ENCODE peak calls at places on chromosomes 16 and 17, in six cellular contexts. I, F, K, P, W and O are unnamed samples.
A peak's percentile ranks its signal among the peaks of the same experiment; 100 is the strongest.

GRCh38 chr17:51045616-51046526 is 74.8 kb downstream of the SPAG9 start:
- DNase-seq in W (no peak), I (no peak), K (no peak), P (no peak), F (no peak), O (no peak)

GRCh38 chr17:44992242-44992939 is 24.3 kb upstream of the C1QL1 start:
- DNase-seq in F (no peak), W (no peak), I (no peak), P (no peak), K (no peak), O (no peak)

GRCh38 chr16:64784635-64785034 is 337.2 kb downstream of the CDH11 start:
- DNase-seq in W (no peak), I (no peak), P (no peak), K (no peak), F (no peak), O (no peak)

GRCh38 chr17:75430159-75430748 is 24.8 kb upstream of the GRB2 start:
- DNase-seq in P (peak; percentile 60), W (peak; percentile 56), K (peak; percentile 61), I (no peak), F (no peak), O (peak; percentile 91)

GRCh38 chr16:70805787-70806186 is 4.8 kb upstream of the VAC14 start:
- DNase-seq in K (no peak), P (peak; percentile 94), W (no peak), I (no peak), F (no peak), O (no peak)

GRCh38 chr16:75483222-75483621 is 12.0 kb downstream of the CHST6 start:
- DNase-seq in K (no peak), I (no peak), F (no peak), W (no peak), P (peak; percentile 40), O (no peak)

GRCh38 chr17:71978435-71978834 is 142.4 kb upstream of the SOX9 start:
- DNase-seq in K (no peak), W (no peak), I (no peak), P (no peak), F (no peak), O (no peak)

GRCh38 chr17:79001190-79002020 is 8.2 kb downstream of the CANT1 start:
- DNase-seq in P (no peak), I (no peak), F (no peak), W (peak; percentile 43), K (peak; percentile 44), O (no peak)

GRCh38 chr17:44074911-44075285 is 4.4 kb downstream of the G6PC3 start:
- DNase-seq in P (no peak), W (no peak), F (no peak), K (no peak), I (no peak), O (no peak)

GRCh38 chr17:55527520-55528118 is 16.4 kb upstream of the SMIM36 start:
- DNase-seq in P (no peak), F (peak; percentile 48), I (no peak), W (no peak), K (no peak), O (peak; percentile 50)

GRCh38 chr16:70428178-70428998 is 10.5 kb downstream of the ST3GAL2 start:
- DNase-seq in P (peak; percentile 83), W (peak; percentile 96), K (peak; percentile 92), I (peak; percentile 19), F (peak; percentile 93), O (peak; percentile 96)